ENCODE peak calls at places on chromosome 1, in nine cellular contexts. S is IMR-90, O is ovary, B is left ventricle myocardium inferior, H is epithelial cell of esophagus, X is AG09309, Q is heart left ventricle, Y is brain microvascular endothelial cell, D is bronchial epithelial cell. U is an unnamed sample.

GRCh38 chr1:94955767-94956632 is 29.1 kb upstream of the CNN3 start:
- DNase-seq in X (no peak), B (peak), H (peak), Q (no peak), S (peak), O (no peak), Y (no peak), D (peak), U (no peak)

GRCh38 chr1:53274541-53275185 is 36.3 kb upstream of the MAGOH start:
- DNase-seq in S (no peak), X (no peak), B (no peak), Y (no peak), Q (no peak), O (no peak), H (no peak), D (no peak), U (no peak)

GRCh38 chr1:12501661-12502060 is 116.3 kb downstream of the DHRS3 start:
- DNase-seq in Y (peak), H (peak), X (no peak), O (no peak), S (peak), D (peak), B (no peak), Q (no peak), U (no peak)

GRCh38 chr1:64516803-64517568 is 47.1 kb downstream of the CACHD1 start:
- DNase-seq in O (no peak), Y (peak), B (no peak), S (peak), Q (no peak), X (peak), D (peak), H (peak), U (no peak)

GRCh38 chr1:36133484-36133883 is 8.5 kb upstream of the COL8A2 start:
- DNase-seq in H (peak), X (peak), Y (peak), B (peak), S (peak), O (peak), Q (no peak), D (peak), U (no peak)

GRCh38 chr1:109892476-109893368 is 17.9 kb upstream of the CSF1 start:
- DNase-seq in O (no peak), Q (no peak), X (no peak), Y (no peak), D (peak), H (peak), S (peak), B (no peak), U (no peak)

GRCh38 chr1:210688482-210689233 is 360.0 kb downstream of the HHAT start:
- DNase-seq in S (peak), Q (no peak), B (no peak), O (no peak), D (no peak), Y (no peak), X (peak), H (no peak), U (no peak)

GRCh38 chr1:170247751-170248521 is 102.2 kb downstream of the NTMT2 start:
- DNase-seq in H (no peak), B (no peak), O (no peak), D (no peak), S (no peak), Q (no peak), X (no peak), Y (no peak), U (no peak)

GRCh38 chr1:153032677-153033308 is 1.8 kb downstream of the SPRR1B start:
- DNase-seq in D (peak), O (no peak), B (no peak), X (no peak), Q (no peak), Y (peak), S (peak), H (peak), U (no peak)

GRCh38 chr1:31934251-31934650 is 3.9 kb downstream of the PTP4A2 start:
- DNase-seq in D (no peak), Q (no peak), S (no peak), X (no peak), O (no peak), H (no peak), Y (no peak), B (no peak), U (no peak)
- H3K4me3 ChIP-seq in D (no peak), Q (no peak), S (no peak), X (no peak), O (no peak), H (no peak), Y (no peak), B (no peak), U (no peak)

DNA sequence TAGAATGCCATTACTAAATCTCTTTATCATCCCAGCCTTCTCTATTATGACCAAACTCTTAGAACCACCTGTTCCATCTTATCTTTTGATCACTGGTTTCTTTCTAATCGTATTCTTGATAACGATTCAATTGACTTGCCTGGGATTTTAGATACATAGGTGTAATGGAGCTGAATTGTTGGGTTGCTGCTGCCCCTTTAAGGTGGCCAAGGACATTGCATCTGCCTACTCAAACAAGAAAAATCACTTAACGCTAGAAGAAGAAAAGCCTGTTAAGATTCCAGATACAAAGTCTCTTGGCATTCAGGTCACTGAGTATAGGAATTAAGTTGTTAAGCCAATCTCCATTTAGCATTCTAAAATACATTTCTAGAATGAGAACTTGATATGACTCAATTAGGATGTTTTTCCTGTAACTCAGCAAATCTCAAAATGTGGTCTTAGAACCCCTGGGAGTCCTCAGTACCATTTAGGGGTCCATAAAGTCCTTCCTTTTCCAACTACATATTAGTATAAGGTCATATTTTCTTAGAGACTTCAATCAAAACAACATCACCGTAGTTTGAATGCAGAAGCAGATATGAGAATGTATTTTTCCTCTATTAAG is 12.4 kb downstream of the NEXN start:
- DNase-seq in X (no peak), S (peak), H (peak), O (peak), Y (peak), B (no peak), D (peak), Q (no peak), U (no peak)
- TF ChIP-seq CTCF in X (peak), S (peak), H (peak), O (peak), Y (peak), B (peak), D (peak), Q (peak), U (peak)

DNA sequence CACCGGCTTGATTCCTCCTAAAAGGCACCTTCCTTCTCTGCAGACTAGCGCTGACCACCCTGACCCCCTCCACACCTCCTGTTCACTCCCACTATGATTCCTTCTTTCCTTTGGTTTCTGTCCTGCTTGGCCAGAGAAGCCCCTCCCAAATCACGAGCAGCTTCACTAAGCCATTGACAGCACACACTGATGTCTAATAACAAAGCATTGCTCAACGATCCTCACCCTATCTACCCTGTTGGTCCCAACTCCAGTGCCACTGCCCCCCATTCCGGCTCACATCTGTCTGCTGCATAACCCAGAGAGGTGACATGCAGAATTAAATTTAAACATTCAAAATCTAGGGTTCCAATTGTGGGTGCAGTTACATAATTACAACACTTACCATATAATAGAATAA is 237.0 kb downstream of the TTLL7 start:
- DNase-seq in O (no peak), H (no peak), X (no peak), Q (no peak), S (no peak), Y (no peak), B (no peak), D (no peak), U (no peak)
- H3K4me3 ChIP-seq in O (no peak), H (no peak), X (no peak), Q (no peak), S (no peak), Y (no peak), B (no peak), D (no peak), U (no peak)

GRCh38 chr1:242129103-242129502 is 130.2 kb upstream of the MAP1LC3C start:
- DNase-seq in B (no peak), O (no peak), S (no peak), H (peak), X (no peak), Q (no peak), Y (no peak), D (peak), U (no peak)
- TF ChIP-seq CTCF in B (no peak), O (no peak), S (no peak), H (peak), X (no peak), Q (no peak), Y (no peak), D (no peak), U (no peak)

GRCh38 chr1:46489169-46489637 is 433 bp upstream of the DMBX1 start:
- DNase-seq in D (no peak), O (no peak), X (no peak), Y (no peak), S (no peak), Q (peak), H (peak), B (no peak), U (no peak)

GRCh38 chr1:46488343-46489168 is 1.1 kb upstream of the DMBX1 start:
- DNase-seq in H (peak), B (no peak), O (no peak), Y (no peak), X (no peak), Q (peak), S (peak), D (peak), U (no peak)

GRCh38 chr1:46490603-46491499 is 1.2 kb downstream of the DMBX1 start:
- DNase-seq in D (no peak), O (no peak), S (no peak), B (no peak), X (no peak), Y (no peak), Q (peak), H (peak), U (no peak)

GRCh38 chr1:46491500-46492268 is 2.0 kb downstream of the DMBX1 start:
- DNase-seq in X (no peak), Q (no peak), B (no peak), D (no peak), S (no peak), O (no peak), H (no peak), Y (no peak), U (no peak)

DNA sequence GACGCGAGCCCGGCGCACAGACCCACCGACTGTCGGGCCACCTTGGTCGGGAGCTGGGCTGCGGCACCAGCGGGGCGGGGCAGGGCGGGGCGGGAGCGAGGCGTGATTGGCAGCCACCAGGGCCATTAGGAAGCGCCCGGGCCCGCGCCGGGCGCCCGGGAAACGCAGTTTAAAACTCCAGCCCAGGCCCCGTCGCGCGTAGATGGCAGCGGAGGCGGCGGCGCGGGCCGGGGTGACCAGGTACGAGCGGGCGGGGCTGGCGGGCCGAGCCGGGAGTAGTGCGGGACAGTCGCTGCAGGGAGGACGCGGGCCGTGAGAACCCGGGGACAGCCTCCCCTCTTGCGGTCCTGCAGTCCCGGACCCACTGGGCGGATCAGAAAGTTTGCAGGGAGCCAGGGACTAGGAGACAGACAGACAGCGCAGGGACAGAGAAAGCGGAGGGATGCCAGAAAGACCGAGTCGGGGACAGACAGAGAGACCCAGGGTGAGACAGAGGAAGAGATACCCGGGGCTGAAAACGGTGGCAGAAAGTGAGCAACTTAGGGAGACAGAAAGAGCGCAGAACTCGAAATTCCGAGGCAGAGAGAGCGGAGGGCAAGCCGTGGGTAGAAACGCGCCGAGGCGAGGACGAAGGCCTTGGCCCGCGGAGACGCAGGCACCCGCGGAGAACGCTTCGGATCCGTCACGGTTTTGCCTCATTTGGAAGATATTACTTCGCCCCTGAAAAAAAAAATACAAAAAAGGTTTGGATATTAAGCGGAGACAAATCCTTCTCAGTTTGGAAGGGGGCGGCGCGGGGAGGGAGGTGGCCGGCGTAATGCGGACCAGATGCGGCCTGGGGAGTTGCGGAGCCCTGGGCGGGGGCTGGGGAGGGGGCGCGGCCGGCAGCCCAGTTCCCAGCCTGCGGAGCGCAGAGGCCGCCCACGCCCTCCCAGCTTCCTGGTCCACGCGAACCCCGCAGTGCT is at the start of gene DMBX1:
- DNase-seq in B (no peak), D (peak), H (peak), Y (no peak), X (no peak), Q (peak), O (no peak), S (no peak), U (no peak)
- H3K4me3 ChIP-seq in B (peak), D (peak), H (peak), Y (no peak), X (no peak), Q (peak), O (peak), S (no peak), U (peak)

DNA sequence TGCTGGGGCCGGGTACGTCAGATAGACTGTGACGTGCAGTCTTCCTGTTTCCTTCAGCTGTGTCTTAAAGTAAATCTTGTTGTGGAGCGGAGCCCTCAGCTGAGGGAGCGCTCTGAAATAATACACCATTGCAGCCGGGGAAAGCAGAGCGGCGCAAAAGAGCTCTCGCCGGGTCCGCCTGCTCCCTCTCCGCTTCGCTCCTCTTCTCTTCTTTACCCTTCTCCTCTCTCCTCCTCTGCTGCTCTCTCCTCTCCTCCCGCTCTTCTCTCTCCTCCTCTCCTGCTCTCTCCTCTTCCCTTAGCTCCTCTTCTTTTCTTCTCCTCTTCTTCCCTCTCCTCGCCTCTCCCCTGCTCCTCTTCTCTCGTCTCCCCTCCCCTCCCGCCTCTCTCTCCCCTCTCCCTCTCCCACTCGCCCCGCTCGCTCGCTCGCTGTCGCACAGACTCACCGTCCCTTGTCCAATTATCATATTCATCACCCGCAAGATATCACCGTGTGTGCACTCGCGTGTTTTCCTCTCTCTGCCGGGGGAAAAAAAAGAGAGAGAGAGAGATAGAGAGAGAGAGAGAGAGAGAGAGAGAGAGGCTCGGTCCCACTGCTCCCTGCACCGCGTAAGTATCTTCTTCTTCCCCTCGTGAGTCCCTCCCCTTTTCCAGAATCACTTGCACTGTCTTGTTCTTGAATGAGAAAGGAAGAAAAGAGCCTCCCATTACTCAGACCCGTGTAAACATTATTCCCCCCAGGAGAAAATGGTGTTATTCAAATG is at the start of gene PROX1:
- DNase-seq in Y (peak), X (peak), D (peak), B (peak), S (peak), H (peak), O (peak), Q (peak), U (no peak)
- TF ChIP-seq CTCF in Y (peak), X (no peak), D (peak), B (no peak), S (peak), H (no peak), O (peak), Q (no peak), U (no peak)

GRCh38 chr1:88333301-88333700 is 350.8 kb upstream of the PKN2 start:
- DNase-seq in Y (no peak), S (no peak), Q (no peak), D (no peak), B (no peak), O (no peak), H (no peak), X (no peak), U (no peak)
- H3K4me3 ChIP-seq in Y (no peak), S (no peak), Q (no peak), D (no peak), B (no peak), O (no peak), H (no peak), X (no peak), U (no peak)

GRCh38 chr1:234610582-234611152 is 689 bp upstream of the IRF2BP2 start:
- DNase-seq in H (peak), Y (peak), S (peak), Q (peak), X (no peak), B (peak), O (peak), D (peak), U (peak)

GRCh38 chr1:234610061-234610581 is at the start of gene IRF2BP2:
- DNase-seq in Y (peak), X (no peak), D (no peak), Q (peak), H (peak), B (peak), S (peak), O (peak), U (no peak)

GRCh38 chr1:234612352-234613127 is 2.6 kb upstream of the IRF2BP2 start:
- DNase-seq in S (peak), O (peak), B (peak), Y (peak), D (peak), H (peak), Q (peak), X (peak), U (peak)

GRCh38 chr1:234611799-234612351 is 1.9 kb upstream of the IRF2BP2 start:
- DNase-seq in Y (peak), S (no peak), H (no peak), B (peak), D (no peak), Q (no peak), X (no peak), O (peak), U (no peak)

DNA sequence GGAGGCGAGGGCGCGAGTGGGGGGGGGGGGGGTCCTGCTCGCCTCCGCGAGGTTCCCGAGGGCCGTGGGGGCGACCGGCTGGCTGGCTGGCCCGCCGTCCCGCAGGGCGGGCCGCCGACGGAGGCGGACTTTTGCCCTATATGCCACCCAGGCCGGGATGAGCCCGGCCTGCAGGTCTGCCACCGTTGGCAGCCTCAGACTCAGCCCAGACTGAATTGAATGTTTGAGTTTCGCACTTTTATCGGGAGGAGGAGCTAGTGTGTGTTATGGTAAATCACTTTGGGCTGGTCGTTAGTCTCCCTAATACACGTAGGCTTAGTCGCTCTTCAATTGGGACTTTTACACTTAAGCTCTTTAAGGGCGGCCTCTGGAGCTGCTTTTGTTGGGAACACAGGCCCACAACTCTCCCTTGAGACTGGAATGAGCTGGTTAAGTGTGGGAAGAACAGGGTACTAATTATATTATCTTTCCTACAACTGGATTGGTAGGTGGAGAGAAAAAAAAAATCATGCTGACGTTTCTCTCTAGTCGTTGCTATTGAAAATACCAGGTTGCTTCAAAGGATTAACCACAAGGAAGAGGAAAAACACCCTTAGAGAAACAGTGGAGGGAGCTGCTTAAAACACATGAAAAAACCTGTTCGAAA is 1.3 kb upstream of the IRF2BP2 start:
- DNase-seq in B (no peak), Q (no peak), D (peak), Y (peak), X (no peak), S (peak), O (no peak), H (peak), U (no peak)
- TF ChIP-seq CTCF in B (no peak), Q (no peak), D (peak), Y (no peak), X (no peak), S (no peak), O (no peak), H (peak), U (no peak)

DNA sequence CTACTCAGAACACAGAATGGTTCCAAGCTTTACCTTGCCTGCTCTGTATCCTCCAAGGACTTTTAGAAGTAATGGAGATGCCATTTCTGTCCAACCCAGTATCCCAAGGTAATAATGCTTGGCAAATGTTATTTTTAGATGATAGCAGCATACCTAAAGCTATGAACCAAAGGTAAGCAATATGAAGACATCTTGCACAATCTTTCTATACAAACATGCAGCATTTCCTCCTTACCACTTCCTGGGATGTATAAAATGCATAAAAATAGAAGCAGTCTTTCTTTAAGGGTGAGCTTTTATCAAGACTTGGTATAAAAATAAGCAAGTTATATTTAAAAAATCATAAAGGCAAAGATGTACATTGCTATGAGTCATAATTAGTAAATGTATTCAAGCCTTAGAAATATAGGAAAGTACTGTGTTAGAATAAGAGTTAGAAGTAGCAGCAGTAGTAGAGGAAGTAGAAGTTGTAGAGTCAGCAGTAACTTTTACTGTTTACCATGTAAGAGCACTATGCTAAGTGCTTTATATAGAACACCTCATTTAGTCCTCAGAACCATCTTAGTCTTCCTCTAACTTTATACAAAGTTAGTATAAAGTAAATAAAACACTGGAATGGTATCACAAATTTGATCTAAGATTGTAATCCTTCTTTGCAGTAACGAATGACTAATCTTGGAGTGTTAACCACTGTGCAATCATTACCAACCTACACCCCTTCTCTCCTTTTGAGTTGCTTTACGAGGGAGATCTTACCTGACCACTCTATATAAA is 371.4 kb downstream of the VAV3 start:
- DNase-seq in Q (no peak), X (no peak), O (no peak), H (peak), S (no peak), B (no peak), Y (no peak), D (peak), U (no peak)
- H3K4me3 ChIP-seq in Q (no peak), X (no peak), O (no peak), H (no peak), S (no peak), B (no peak), Y (no peak), D (no peak), U (no peak)

U was measured in esophagus squamous epithelium.